ENCODE peak calls at places on chromosome 3, in five cellular contexts. O is upper lobe of right lung, D is MM.1S, G is Peyer's patch, T is NB4. V is an unnamed sample.

GRCh38 chr3:113233497-113233896 is 22.1 kb downstream of the BOC start:
- DNase-seq in O (no peak), D (no peak), G (no peak), T (no peak), V (no peak)

GRCh38 chr3:101195951-101196713 is 124.2 kb downstream of the IMPG2 start:
- DNase-seq in O (no peak), D (peak), G (no peak), T (peak), V (no peak)

GRCh38 chr3:61894988-61895935 is 333.9 kb downstream of the PTPRG start:
- DNase-seq in O (no peak), D (peak), G (peak), T (peak), V (no peak)

GRCh38 chr3:58055309-58055708 is 47.1 kb downstream of the FLNB start:
- DNase-seq in O (no peak), D (no peak), G (no peak), T (no peak), V (no peak)

GRCh38 chr3:11660242-11660641 is 16.5 kb upstream of the VGLL4 start:
- DNase-seq in O (no peak), D (no peak), G (no peak), T (no peak), V (no peak)

GRCh38 chr3:63960048-63960711 is 48.0 kb upstream of the SCAANT1 start:
- DNase-seq in O (no peak), D (no peak), G (peak), T (peak), V (no peak)

GRCh38 chr3:79154861-79155260 is 612.9 kb downstream of the ROBO1 start:
- DNase-seq in O (no peak), D (no peak), G (no peak), T (no peak), V (no peak)

GRCh38 chr3:59256233-59256632 is 206.4 kb upstream of the CFAP20DC start:
- DNase-seq in O (no peak), D (no peak), G (no peak), T (peak), V (no peak)

GRCh38 chr3:189953551-189953950 is 167.1 kb downstream of the P3H2 start:
- DNase-seq in O (no peak), D (no peak), G (no peak), T (no peak), V (no peak)

GRCh38 chr3:72728958-72729467 is 119.2 kb downstream of the SHQ1 start:
- DNase-seq in O (no peak), D (no peak), G (no peak), T (no peak), V (no peak)

GRCh38 chr3:13077431-13078157 is 4.4 kb upstream of the IQSEC1 start:
- DNase-seq in O (no peak), D (no peak), G (no peak), T (no peak), V (no peak)

GRCh38 chr3:151903501-151903991 is 30.1 kb downstream of the SUCNR1 start:
- DNase-seq in O (no peak), D (peak), G (no peak), T (peak), V (no peak)

GRCh38 chr3:99473321-99473751 is 165.1 kb upstream of the COL8A1 start:
- DNase-seq in O (no peak), D (no peak), G (no peak), T (no peak), V (no peak)

GRCh38 chr3:120147072-120147871 is 53.0 kb upstream of the GSK3B start:
- DNase-seq in O (no peak), D (peak), G (peak), T (peak), V (no peak)

GRCh38 chr3:60399295-60399694 is 852.0 kb downstream of the FHIT start:
- DNase-seq in O (no peak), D (no peak), G (no peak), T (no peak), V (no peak)

GRCh38 chr3:25468866-25469319 is 40.8 kb downstream of the RARB start:
- DNase-seq in O (no peak), D (no peak), G (peak), T (no peak), V (no peak)

GRCh38 chr3:173398111-173398479 is 551 bp downstream of the NLGN1 start:
- DNase-seq in O (no peak), D (no peak), G (no peak), T (no peak), V (peak)

GRCh38 chr3:129507181-129507831 is 21.1 kb upstream of the RHO start:
- DNase-seq in O (peak), D (no peak), G (no peak), T (no peak), V (no peak)

GRCh38 chr3:42803800-42804112 is 534 bp downstream of the HIGD1A start:
- DNase-seq in O (peak), D (peak), G (peak), T (peak), V (peak)

GRCh38 chr3:134457331-134458125 is 28.3 kb downstream of the ANAPC13 start:
- DNase-seq in O (no peak), D (no peak), G (no peak), T (no peak), V (no peak)

GRCh38 chr3:115100806-115101205 is 46.3 kb downstream of the ZBTB20 start:
- DNase-seq in O (no peak), D (no peak), G (no peak), T (no peak), V (no peak)

GRCh38 chr3:122944671-122945151 is 82.9 kb downstream of the SEMA5B start:
- DNase-seq in O (no peak), D (no peak), G (no peak), T (no peak), V (no peak)

GRCh38 chr3:154970796-154971195 is 109.3 kb upstream of the MME start:
- DNase-seq in O (no peak), D (no peak), G (no peak), T (peak), V (no peak)

GRCh38 chr3:124032351-124032880 is 40.5 kb upstream of the ROPN1 start:
- DNase-seq in O (no peak), D (no peak), G (no peak), T (no peak), V (no peak)

GRCh38 chr3:172892158-172892557 is 141.6 kb downstream of the ECT2 start:
- DNase-seq in O (no peak), D (no peak), G (no peak), T (no peak), V (no peak)

DNA sequence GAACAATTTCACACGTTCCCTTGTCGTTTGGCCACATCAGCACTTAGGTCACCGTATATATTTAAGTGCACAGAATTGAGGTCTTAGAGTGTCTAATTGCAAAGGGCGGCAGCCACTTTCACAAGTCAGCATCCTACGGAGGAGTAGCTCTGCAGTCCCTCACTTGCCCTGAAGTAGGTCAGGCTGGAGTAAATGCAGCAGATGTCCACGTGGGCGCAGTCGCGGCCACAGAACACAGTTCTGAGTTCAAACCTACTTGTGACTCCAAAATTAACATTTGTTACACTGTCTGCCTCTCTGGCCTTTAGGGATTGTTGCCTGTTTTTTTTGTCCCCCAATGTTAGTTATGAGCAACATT is 85.8 kb downstream of the PDCD6IP start:
- DNase-seq in O (no peak), D (peak), G (no peak), T (no peak), V (no peak)
- TF ChIP-seq CTCF in O (no peak), D (peak), G (no peak), T (no peak), V (no peak)

DNA sequence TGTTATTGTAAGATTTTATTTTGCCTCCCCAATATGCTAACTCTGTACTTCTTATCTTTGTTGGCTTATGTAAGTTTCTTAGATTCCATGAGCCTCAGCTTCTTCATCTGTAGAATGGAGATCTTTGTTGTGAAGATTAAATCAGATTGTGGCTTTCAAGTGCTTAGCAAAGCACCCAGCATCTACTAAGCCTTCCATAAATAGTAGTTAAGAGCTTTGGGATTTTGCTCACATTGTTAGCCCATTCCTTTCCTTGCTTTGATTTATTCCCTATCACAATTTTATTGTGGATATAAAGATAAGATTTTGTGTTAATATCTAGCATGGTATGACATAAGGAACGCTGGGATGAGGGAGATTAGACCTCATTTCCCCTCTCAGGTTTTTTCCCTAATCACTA is 501.4 kb downstream of the PYDC2 start:
- DNase-seq in O (no peak), D (no peak), G (no peak), T (no peak), V (no peak)
- TF ChIP-seq CTCF in O (no peak), D (no peak), G (no peak), T (no peak), V (no peak)

DNA sequence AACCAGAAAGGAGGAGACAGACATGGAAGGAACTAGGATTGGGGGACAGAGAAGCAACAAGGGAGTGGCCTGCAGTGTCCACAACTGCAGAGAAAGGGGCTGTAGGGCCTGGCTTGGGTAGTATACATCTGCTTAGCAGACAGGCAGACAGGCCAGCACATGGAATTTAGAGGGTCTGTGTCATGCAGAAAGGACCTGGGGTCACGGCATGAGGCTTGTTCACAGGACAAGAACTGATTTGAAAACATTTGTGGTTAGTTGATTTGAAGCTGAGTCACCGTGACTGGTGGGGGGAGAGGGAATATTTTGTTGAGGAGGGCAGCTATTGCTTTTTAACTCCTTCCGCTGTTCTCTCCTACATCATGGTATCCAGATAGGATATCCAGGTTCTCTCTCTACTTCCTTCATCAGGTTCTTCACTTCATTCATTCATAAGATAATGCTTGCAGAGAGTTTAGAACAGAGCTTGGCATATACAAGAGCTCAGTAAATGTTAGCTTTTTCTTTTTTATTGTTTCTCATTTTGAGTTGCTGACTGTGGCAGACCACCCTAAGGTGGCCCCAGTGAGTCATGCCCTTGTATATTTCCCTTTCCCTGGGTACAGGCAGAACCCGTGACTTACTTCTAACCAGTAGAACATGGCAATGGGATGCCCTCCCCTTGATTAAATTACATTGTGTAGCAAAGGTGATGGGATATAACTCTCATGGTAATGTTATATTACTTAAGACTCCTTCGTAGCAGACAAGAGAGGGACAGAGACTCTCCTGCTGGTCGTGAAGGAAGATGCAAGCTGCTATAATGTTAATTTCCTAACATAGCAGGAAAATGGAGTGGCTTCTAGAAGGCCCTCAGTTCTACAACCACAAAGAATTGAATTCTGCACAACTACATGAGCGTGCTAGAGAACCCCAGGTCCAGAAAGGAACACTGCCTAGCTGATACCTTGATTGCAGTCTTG is 95.0 kb upstream of the NMNAT3 start:
- DNase-seq in O (no peak), D (no peak), G (no peak), T (peak), V (no peak)
- TF ChIP-seq CTCF in O (no peak), D (no peak), G (no peak), T (no peak), V (no peak)

DNA sequence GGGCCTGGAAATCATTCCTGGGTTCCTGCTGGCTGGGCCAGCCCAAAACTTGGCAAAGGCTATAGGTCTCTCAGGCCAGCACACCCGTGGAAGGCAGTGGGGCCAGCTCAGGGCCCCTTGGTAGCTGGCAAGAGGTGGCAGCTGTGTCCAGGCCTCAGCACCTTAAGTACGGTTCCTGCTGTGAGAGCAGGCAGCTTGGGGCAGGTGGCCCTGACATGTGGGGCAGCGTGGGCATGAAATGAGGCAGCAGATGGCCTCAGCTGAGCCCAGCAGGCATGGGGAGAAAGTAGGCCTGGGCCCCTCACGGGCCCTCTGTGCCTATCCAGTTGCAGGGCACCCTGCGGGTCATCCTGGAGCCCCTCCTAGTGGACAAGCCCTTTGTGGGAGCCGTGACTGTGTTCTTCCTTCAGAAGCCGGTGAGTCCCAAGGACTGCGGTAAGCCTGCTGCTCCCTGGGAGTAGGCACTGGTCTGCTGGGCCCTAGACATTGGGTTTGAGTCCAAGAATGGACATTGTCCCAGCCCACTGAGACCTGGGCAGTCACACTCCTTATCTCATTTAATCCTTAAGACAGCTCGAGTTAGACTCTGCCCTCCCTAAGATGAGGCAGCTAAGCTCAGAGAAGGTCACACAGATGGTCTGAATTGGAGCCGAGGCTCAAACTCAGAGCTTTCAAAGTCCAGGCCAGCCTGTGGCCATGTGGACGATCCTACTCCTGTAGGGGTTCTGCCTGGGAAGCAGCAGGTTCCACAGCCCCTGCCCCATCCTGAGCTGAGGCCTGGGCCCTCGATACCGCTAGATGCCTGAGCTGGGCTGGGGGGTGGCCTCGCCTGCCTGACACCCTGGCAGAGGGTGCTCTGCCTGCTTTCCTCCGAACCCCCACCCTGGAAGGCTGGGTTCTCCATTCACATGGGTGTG is 25.5 kb downstream of the ESYT3 start:
- DNase-seq in O (peak), D (no peak), G (peak), T (no peak), V (no peak)
- TF ChIP-seq CTCF in O (no peak), D (no peak), G (no peak), T (no peak), V (no peak)

GRCh38 chr3:184335661-184336483 is 1.5 kb upstream of the FAM131A start:
- DNase-seq in O (peak), D (peak), G (peak), T (peak), V (peak)

GRCh38 chr3:184337315-184337714 is at the start of gene FAM131A:
- DNase-seq in O (no peak), D (no peak), G (no peak), T (no peak), V (no peak)

GRCh38 chr3:184337981-184338380 is 581 bp downstream of the FAM131A start:
- DNase-seq in O (no peak), D (no peak), G (no peak), T (no peak), V (no peak)

GRCh38 chr3:184335291-184335660 is 2.1 kb upstream of the FAM131A start:
- DNase-seq in O (no peak), D (no peak), G (no peak), T (no peak), V (no peak)

DNA sequence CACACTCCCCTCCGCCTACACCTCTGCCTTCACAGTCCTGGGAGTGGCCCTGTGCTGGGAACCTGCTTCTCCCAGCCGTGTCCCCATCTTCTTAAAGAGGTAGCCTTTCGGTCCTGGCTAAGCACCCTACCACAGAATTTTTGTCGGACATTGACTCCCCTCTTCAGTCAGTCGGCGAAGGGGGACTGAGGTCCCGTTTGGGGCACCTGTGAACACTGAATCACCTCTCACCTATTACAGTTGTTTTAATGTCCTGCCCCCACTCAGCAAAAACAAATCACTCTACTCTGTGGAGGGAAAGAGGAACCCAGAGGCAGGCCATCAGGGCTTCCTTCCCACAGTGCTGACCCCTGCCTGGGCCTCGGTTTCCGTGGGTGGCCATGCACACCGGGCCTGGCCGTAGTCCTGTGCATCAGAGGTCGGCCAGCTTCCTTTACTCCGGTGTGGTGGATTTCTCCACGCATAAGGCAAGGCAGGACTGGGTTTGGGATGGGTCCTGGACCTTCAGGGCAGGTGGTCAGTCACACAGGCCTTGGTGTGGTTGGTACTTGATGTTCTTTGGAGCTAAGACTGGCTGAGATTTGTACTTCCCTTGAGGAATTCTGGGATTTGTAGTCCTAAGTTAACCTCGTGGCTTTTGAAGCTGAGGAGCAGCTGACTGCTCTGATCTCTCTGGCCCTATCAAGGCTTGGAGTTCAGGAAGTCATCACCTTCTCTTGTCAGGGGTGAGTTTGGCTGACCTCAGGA is 743 bp upstream of the FAM131A start:
- DNase-seq in O (no peak), D (no peak), G (no peak), T (no peak), V (no peak)
- TF ChIP-seq CTCF in O (no peak), D (no peak), G (no peak), T (no peak), V (no peak)

DNA sequence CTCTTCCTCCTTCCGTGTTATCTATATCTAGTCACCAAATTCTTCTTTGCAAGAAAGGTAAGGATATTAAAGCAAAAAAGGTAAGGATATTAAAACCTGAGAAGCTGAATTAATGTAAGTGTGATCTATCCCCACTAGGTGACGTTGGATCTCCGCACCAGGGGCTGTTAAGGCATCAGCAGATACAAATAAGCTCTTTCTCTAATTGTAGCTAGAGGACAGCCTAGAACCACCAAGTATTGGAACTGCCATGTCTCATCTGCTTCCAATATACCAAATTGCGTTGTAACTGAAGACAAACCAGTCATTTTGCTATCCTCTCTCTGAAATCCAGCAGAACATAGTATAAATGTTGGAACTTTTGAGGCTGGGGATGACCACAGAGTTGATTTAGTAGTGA is 471.2 kb upstream of the TGFBR2 start:
- DNase-seq in O (no peak), D (no peak), G (no peak), T (no peak), V (no peak)
- TF ChIP-seq CTCF in O (no peak), D (no peak), G (no peak), T (no peak), V (peak)

DNA sequence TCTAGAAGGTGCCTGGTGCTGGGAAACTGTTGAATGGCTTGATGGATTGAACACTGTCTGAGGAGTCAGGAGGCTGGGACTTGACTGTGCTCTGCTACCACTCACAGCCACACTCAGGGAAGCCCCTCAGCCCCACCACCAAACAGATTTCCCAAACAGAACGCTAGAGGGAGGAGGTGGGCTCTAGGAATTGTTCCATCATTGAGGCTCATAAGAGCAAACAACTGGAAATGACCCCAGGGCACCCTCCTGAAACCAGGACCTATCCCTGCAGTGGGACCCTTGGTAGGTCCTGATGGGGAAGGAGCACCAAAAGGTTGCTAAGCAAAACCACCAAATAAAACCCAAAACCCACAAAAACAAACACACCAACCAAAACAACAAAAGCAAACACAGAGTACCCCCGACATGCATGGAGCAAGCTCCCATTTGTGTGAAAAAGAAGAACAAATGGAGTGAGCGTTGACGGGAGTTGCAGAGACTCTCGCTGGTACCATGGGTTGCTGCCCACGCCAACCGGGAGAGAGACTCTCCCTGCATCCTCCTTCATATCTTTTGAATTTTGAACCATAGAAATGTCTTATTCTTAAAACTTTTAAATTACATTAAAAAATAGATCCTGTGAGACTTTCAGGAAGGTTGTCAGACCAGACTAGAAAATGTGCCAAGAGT is 45.6 kb downstream of the ABTB1 start:
- DNase-seq in O (no peak), D (no peak), G (peak), T (no peak), V (no peak)
- TF ChIP-seq CTCF in O (no peak), D (no peak), G (no peak), T (no peak), V (no peak)